ENCODE peak calls at places on chromosomes 13 and 19, in nine cellular contexts. F, T, V, O, P, A, W, C and E are unnamed samples.

GRCh38 chr19:51572908-51573307 is 1.8 kb downstream of the ZNF175 start:
- DNase-seq in W (no peak), O (peak; percentile 96), T (no peak), P (no peak), F (no peak), V (no peak), A (peak; percentile 74), C (no peak), E (no peak)

GRCh38 chr19:48615145-48616040 is 517 bp upstream of the FAM83E start:
- DNase-seq in T (no peak), P (no peak), V (no peak), F (no peak), A (no peak), W (no peak), O (no peak), C (no peak), E (no peak)

GRCh38 chr13:27621116-27621365 is 651 bp upstream of the POLR1D start:
- DNase-seq in F (no peak), W (no peak), P (no peak), O (no peak), T (no peak), C (no peak), V (no peak), A (no peak), E (no peak)

GRCh38 chr19:5805465-5806132 is 732 bp downstream of the NRTN start:
- DNase-seq in W (peak; percentile 88), F (peak; percentile 2), C (peak; percentile 73), O (peak; percentile 59), V (no peak), T (no peak), A (peak; percentile 36), P (peak; percentile 29), E (peak; percentile 63)

GRCh38 chr13:66312312-66313087 is 917.6 kb downstream of the PCDH9 start:
- DNase-seq in P (no peak), V (no peak), C (no peak), A (peak; percentile 92), T (no peak), W (no peak), O (no peak), F (no peak), E (no peak)

GRCh38 chr13:33997574-33997973 is 179.6 kb downstream of the RFC3 start:
- DNase-seq in C (no peak), P (no peak), A (no peak), W (no peak), T (no peak), V (no peak), F (no peak), O (no peak), E (no peak)

GRCh38 chr19:4910594-4911273 is 1.4 kb downstream of the UHRF1 start:
- DNase-seq in O (peak; percentile 80), T (peak; percentile 65), A (peak; percentile 75), V (no peak), F (peak; percentile 50), W (no peak), P (no peak), C (no peak), E (peak; percentile 9)

GRCh38 chr19:13181747-13182388 is 31.7 kb downstream of the IER2 start:
- DNase-seq in P (no peak), O (peak; percentile 80), F (peak; percentile 41), A (peak; percentile 45), W (no peak), V (no peak), C (peak; percentile 70), T (peak; percentile 38), E (no peak)

GRCh38 chr19:14147797-14148605 is 11.6 kb upstream of the ASF1B start:
- DNase-seq in T (peak; percentile 50), C (peak; percentile 56), F (peak; percentile 17), V (no peak), O (peak; percentile 49), W (peak; percentile 71), A (peak; percentile 58), P (peak; percentile 22), E (peak; percentile 41)

GRCh38 chr13:95620498-95621140 is 23.9 kb downstream of the DZIP1 start:
- DNase-seq in V (no peak), O (no peak), F (no peak), P (no peak), T (no peak), C (no peak), W (no peak), A (no peak), E (no peak)